ENCODE peak calls at places on chromosomes 6 and 20, in eight cellular contexts. Y is HL-60, P is transverse colon, Q is endothelial cell of umbilical vein, I is heart right ventricle, M is spleen, E is upper lobe of right lung, J is fibroblast of lung. S is an unnamed sample. For H3K27me3, the result is how much of the 10 kb centered on the place peaks cover.

GRCh38 chr6:42932412-42932811 is 3.1 kb downstream of the CNPY3 start:
- DNase-seq in Y (no peak), E (no peak), J (no peak), I (no peak), P (no peak), M (no peak), Q (no peak), S (no peak)

GRCh38 chr20:36060676-36061075 is 92.3 kb downstream of the CNBD2 start:
- DNase-seq in J (no peak), Y (no peak), I (no peak), E (no peak), Q (no peak), P (no peak), M (no peak), S (no peak)

GRCh38 chr6:36127462-36128016 is 2.8 kb upstream of the MAPK13 start:
- DNase-seq in P (no peak), J (peak), Y (no peak), I (no peak), E (peak), Q (peak), M (peak), S (peak)

GRCh38 chr20:63178889-63179751 is 36.8 kb downstream of the YTHDF1 start:
- DNase-seq in J (no peak), I (peak), Y (no peak), P (peak), Q (no peak), E (no peak), M (peak), S (no peak)

GRCh38 chr20:19964289-19965263 is 52.6 kb upstream of the NAA20 start:
- DNase-seq in Q (peak), I (no peak), E (no peak), J (peak), M (no peak), Y (no peak), P (peak), S (peak)

GRCh38 chr6:100445512-100445911 is 19.2 kb downstream of the SIM1 start:
- DNase-seq in J (no peak), Y (no peak), E (no peak), M (no peak), P (no peak), I (no peak), Q (no peak), S (no peak)

GRCh38 chr6:158646023-158646888 is 1.7 kb upstream of the DYNLT1 start:
- DNase-seq in P (no peak), Q (no peak), I (no peak), M (no peak), E (peak), J (no peak), Y (no peak), S (no peak)

GRCh38 chr20:2206957-2207769 is 88.6 kb upstream of the TGM3 start:
- DNase-seq in Y (peak), J (peak), I (peak), Q (peak), P (peak), E (peak), M (peak), S (no peak)

GRCh38 chr6:13462380-13463326 is 24.7 kb downstream of the GFOD1 start:
- DNase-seq in I (no peak), M (no peak), P (no peak), E (no peak), Q (no peak), Y (no peak), J (peak), S (no peak)

GRCh38 chr6:27650620-27651370 is 177.9 kb upstream of the ZNF184 start:
- DNase-seq in P (no peak), Y (no peak), M (no peak), Q (peak), E (no peak), I (no peak), J (peak), S (no peak)

DNA sequence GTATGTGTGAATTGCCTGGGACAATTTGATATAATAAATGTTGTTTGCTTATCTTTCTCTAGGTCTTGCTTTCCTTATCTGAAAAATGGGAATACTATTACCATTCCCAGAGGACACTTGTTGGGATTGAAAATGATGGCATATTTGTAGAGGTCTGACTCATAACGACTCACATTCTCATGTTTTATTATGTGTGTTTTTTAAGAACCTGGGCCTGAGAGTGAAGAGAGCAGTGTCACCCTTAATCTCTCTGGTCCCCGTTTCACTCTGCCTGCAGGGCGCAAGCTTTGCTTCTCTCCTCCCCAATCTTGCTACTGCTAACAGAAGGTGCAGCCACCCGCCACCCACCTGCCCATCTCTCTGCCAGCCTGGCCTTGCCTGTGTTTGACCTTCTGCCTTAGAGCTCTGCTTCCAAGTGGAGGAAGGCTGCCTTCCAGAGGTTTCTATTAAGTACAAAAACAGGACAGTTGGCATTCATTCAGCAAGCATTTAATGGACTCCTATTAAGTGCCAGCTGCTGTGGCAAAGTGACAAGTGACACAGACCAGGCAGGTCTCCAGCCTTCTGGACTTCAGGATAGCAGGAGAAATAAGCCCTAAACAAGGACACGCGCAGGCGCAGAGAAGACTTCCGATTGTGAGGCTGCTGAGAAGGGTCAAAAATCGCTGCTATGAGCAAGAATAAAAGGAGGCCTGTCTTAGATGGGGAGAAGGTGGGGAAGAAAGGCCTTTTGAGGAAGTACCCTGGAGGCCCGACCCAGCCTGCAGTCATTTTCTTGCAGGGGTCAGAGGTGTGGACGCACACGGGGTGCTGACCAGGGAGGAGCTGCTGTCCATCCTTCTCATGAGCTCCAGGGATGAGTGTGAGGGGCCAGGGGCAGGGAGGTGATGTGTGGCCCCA is 112.5 kb downstream of the JPH2 start:
- DNase-seq in M (no peak), E (peak), Q (peak), I (peak), J (peak), Y (peak), P (no peak), S (no peak)
- TF ChIP-seq CTCF in M (no peak), E (no peak), Q (no peak), I (no peak), J (no peak), Y (no peak), P (no peak), S (no peak)

DNA sequence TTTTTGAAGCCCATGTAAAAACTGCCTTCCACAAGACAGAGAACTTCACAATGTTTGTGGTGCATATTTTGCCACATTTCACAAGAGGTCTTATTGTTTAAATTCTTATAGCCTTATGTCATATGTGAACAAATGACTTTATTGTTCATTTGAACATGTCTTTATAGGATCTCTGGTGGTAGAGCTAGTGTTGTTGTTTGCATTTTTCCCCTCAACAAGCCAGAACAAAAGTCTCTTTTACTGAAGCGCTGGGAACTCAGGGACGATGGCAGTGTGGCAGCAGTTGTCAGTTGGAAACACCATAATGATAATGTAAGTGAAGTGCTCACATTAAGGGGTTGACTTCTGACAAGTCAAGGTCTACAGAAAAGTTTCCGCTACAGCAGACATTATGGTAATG is 179.9 kb downstream of the GJA10 start:
- DNase-seq in Q (no peak), J (peak), P (no peak), M (no peak), Y (no peak), I (no peak), E (no peak), S (no peak)
- H3K27me3 ChIP-seq in Q (under half), J (under half), P (under half), M (under half), Y (under half), I (under half), E (under half), S (under half)

DNA sequence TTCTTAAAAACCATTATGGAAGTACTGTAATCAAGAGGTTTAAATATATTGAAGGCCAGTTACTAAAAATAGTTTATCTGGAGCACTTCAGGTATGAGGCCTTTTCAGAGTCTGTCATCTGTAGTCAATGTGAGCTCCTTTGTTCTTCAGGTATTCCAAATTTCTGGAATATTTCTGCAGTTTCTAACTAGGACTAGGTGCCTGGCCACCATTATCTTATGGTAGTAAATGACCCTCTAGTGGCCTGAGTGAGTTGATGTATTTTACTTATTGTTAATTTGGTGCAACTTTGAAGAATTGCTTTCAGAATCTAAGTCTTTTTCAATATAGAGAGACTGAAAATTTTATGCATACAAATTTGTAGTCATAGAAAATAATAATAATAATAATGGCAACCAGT is 95.2 kb upstream of the FLRT3 start:
- DNase-seq in J (no peak), E (no peak), I (no peak), Y (no peak), P (no peak), Q (no peak), M (no peak), S (no peak)
- TF ChIP-seq CTCF in J (no peak), E (no peak), I (no peak), Y (no peak), P (no peak), Q (no peak), M (no peak), S (no peak)

GRCh38 chr6:16355238-16355637 is 116.9 kb downstream of the GMPR start:
- DNase-seq in I (no peak), Q (no peak), Y (no peak), P (no peak), M (no peak), E (no peak), J (no peak), S (no peak)

GRCh38 chr6:16361121-16361520 is 122.7 kb downstream of the GMPR start:
- DNase-seq in I (no peak), Q (no peak), E (no peak), J (no peak), P (no peak), Y (no peak), M (no peak), S (peak)

GRCh38 chr6:16361861-16362260 is 123.5 kb downstream of the GMPR start:
- DNase-seq in J (no peak), Y (no peak), M (no peak), Q (no peak), I (no peak), E (no peak), P (no peak), S (no peak)

GRCh38 chr6:16355699-16356481 is 117.5 kb downstream of the GMPR start:
- DNase-seq in J (peak), P (no peak), M (no peak), I (no peak), E (no peak), Q (peak), Y (no peak), S (no peak)

DNA sequence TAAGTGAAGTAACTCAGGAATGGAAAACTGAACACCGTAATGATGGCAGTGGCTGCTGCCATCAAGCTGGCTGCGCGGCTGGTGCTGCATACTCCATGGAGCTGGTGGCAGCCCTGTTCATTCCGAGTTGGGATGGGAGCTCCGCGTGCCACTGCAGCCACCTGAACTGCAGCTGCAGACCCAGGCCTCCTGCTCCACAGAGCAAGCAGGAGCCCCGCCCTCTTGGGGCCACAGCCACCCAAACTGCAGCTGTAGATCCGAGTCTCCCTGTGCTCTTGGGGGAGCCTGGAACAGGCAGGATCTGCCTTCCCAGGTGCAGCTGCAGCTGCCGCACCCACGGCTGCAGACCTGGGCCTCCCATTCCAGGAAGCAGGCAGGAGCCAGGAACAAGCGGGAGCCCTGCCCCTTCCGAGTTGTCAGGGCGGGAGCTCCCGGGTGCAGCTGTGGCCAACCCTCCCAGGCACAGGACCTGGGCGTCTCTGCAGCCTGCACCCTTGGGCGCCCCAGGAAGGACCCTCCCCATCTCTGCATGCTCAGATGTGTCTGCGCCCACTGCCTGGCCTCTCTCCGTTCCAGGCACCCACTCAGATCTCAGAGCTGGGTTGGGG is 120.2 kb downstream of the GMPR start:
- DNase-seq in P (peak), I (no peak), J (no peak), Q (no peak), M (no peak), E (no peak), Y (no peak), S (no peak)
- H3K27me3 ChIP-seq in P (under half), I (under half), J (under half), Q (under half), M (under half), E (under half), Y (under half), S (under half)

GRCh38 chr20:3313681-3314080 is 74.7 kb upstream of the SLC4A11 start:
- DNase-seq in Q (peak), Y (peak), J (no peak), E (no peak), M (no peak), I (no peak), P (no peak), S (no peak)
- TF ChIP-seq CTCF in Q (no peak), Y (no peak), J (no peak), E (no peak), M (no peak), I (no peak), P (no peak), S (no peak)

DNA sequence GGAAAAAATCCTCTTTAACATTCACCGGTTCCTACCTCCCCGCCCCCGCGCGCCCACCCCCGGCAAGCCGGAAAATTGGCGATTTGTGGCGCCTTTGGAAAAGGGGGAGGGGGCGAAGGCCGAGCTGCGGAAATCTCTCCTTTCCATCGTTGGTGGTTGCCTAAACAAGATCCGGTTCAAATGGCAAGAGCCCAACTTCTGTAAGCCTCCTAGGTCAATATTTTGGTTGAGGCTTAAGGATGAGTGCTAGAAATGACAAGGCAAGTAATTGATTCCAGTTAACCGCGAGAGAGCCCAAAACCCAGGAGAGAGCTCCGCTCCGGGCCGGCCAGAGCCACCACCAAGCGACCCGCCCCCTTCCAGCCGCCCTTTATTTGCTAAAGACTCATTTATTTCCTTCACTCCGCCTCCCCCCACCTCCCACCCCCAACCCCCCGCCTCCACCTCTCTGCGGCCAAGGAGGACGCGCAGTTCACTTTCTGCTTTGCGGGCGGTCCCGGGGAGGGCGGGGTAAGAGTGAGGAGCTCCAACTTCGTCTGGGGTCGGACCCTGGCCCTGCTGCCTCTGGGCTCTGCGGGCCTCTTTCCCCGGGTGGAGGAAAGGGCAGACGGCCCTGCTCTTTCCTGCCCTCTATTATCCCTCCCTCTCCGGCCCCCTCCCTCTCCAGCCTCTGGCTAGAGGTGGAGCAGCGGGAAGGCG is 838 bp upstream of the NKX2-2 start:
- DNase-seq in P (no peak), M (no peak), E (no peak), Y (no peak), J (no peak), I (no peak), Q (no peak), S (no peak)
- H3K27me3 ChIP-seq in P (half or more), M (half or more), E (half or more), Y (half or more), J (half or more), I (half or more), Q (half or more), S (half or more)

GRCh38 chr6:33079575-33079974 is 3.8 kb downstream of the HLA-DPB1 start:
- DNase-seq in Y (no peak), I (no peak), E (no peak), M (no peak), P (no peak), J (no peak), Q (no peak), S (no peak)

GRCh38 chr6:33085627-33086026 is 9.8 kb downstream of the HLA-DPB1 start:
- DNase-seq in Y (no peak), J (no peak), P (no peak), M (no peak), I (no peak), Q (no peak), E (no peak), S (no peak)

GRCh38 chr6:33080127-33081089 is 4.6 kb downstream of the HLA-DPB1 start:
- DNase-seq in Q (peak), M (peak), P (peak), J (peak), I (peak), E (peak), Y (no peak), S (peak)

GRCh38 chr6:33081098-33081824 is 5.5 kb downstream of the HLA-DPB1 start:
- DNase-seq in J (no peak), P (no peak), I (no peak), E (no peak), M (no peak), Y (no peak), Q (no peak), S (no peak)

DNA sequence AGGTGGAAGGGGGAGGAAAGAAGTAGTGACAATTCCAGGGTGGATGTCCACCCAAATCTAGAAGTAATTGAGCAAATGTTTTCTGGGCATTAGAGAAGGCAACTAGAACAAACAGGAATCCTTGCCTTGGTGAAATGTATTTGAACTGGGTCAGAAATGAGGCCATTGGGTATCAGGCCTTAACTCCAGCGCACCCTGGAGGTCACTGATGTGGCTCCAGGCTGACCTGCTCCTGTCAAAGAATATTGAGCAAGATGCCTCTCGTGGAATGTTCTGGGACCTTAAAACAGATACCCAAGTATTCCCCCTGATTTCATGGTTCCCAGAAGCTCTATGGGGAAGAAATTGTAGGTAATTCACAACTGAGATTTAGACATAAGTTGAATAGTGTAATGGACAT is 6.9 kb downstream of the HLA-DPB1 start:
- DNase-seq in E (peak), Q (no peak), J (peak), Y (no peak), I (no peak), M (no peak), P (peak), S (no peak)
- TF ChIP-seq CTCF in E (peak), Q (peak), J (peak), Y (peak), I (peak), M (peak), P (peak), S (no peak)

DNA sequence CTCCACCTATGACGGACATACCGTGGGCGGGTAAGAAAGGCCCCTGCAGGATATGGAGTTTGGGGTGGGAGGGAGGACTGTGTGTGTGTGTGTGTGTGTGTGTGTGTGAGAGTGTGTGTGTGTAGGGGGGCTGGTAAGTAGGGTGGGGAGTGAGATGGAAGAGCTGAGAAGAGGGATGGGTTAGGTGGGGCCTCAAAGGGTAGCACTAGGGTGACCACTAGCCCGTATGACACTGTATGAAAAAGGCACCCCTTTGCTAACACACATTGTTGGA is 7.1 kb downstream of the DDR1 start:
- DNase-seq in P (no peak), I (no peak), E (no peak), Q (no peak), M (no peak), J (no peak), Y (no peak), S (no peak)
- H3K27me3 ChIP-seq in P (under half), I (under half), E (under half), Q (under half), M (under half), J (under half), Y (under half), S (under half)

DNA sequence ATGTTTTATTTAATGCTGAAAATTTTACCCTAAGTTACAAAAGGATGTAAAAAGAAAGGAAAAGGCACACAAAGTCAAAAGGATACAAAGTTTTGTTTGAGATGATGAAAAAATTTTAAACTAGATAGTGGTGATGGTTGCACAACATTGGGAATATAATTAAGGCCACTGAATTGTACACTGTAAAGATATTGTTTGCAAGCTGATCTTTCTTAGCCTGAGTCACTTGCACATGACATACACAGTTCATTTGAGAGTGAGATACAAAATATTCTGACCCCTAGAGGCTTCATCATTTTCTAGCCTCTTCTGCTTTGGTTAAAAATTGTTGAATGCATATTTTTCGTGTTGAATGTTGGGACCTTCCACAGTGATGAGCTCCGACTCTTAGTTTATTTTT is 462.6 kb downstream of the HDGFL1 start:
- DNase-seq in M (no peak), Y (no peak), I (no peak), P (no peak), E (no peak), Q (no peak), J (peak), S (no peak)
- TF ChIP-seq CTCF in M (no peak), Y (no peak), I (no peak), P (no peak), E (no peak), Q (no peak), J (peak), S (peak)

S was measured in BJ.